ENCODE peak calls at places on chromosome 15, in eight cellular contexts. One of them, this sample, is unnamed.
A peak's percentile ranks its signal among the peaks of the same experiment; 100 is the strongest.

GRCh38 chr15:47908950-47909670 is 191.8 kb downstream of the SEMA6D start:
- DNase-seq in WERI-Rb-1: no peak
- DNase-seq in pancreas: no peak
- DNase-seq in heart right ventricle: no peak
- DNase-seq in right lobe of liver: no peak
- DNase-seq in HFF-Myc: no peak
- DNase-seq in adrenal gland: no peak
- DNase-seq in fibroblast of mammary gland: peak; percentile 37
- DNase-seq in this sample: no peak

GRCh38 chr15:29100486-29101000 is 169.1 kb downstream of the NSMCE3 start:
- DNase-seq in WERI-Rb-1: no peak
- DNase-seq in pancreas: no peak
- DNase-seq in heart right ventricle: no peak
- DNase-seq in right lobe of liver: no peak
- DNase-seq in HFF-Myc: no peak
- DNase-seq in adrenal gland: no peak
- DNase-seq in fibroblast of mammary gland: no peak
- DNase-seq in this sample: no peak

GRCh38 chr15:48273047-48273446 is 58.2 kb upstream of the DUT start:
- DNase-seq in WERI-Rb-1: peak; percentile 35
- DNase-seq in pancreas: no peak
- DNase-seq in heart right ventricle: no peak
- DNase-seq in right lobe of liver: no peak
- DNase-seq in HFF-Myc: no peak
- DNase-seq in adrenal gland: no peak
- DNase-seq in fibroblast of mammary gland: no peak
- DNase-seq in this sample: no peak

GRCh38 chr15:99106417-99107220 is 1.7 kb downstream of the SYNM start:
- DNase-seq in WERI-Rb-1: no peak
- DNase-seq in pancreas: no peak
- DNase-seq in heart right ventricle: peak; percentile 71
- DNase-seq in right lobe of liver: peak; percentile 54
- DNase-seq in HFF-Myc: no peak
- DNase-seq in adrenal gland: no peak
- DNase-seq in fibroblast of mammary gland: peak; percentile 69
- DNase-seq in this sample: peak; percentile 44

GRCh38 chr15:29672446-29672845 is 149.8 kb downstream of the TJP1 start:
- DNase-seq in WERI-Rb-1: no peak
- DNase-seq in pancreas: no peak
- DNase-seq in heart right ventricle: no peak
- DNase-seq in right lobe of liver: no peak
- DNase-seq in HFF-Myc: no peak
- DNase-seq in adrenal gland: no peak
- DNase-seq in fibroblast of mammary gland: no peak
- DNase-seq in this sample: no peak

GRCh38 chr15:63322541-63322940 is 45.1 kb downstream of the APH1B start:
- DNase-seq in WERI-Rb-1: no peak
- DNase-seq in pancreas: peak; percentile 67
- DNase-seq in heart right ventricle: peak; percentile 26
- DNase-seq in right lobe of liver: peak; percentile 53
- DNase-seq in HFF-Myc: no peak
- DNase-seq in adrenal gland: peak; percentile 43
- DNase-seq in fibroblast of mammary gland: peak; percentile 45
- DNase-seq in this sample: peak; percentile 52

GRCh38 chr15:100033140-100033857 is 300.1 kb upstream of the LYSMD4 start:
- DNase-seq in WERI-Rb-1: no peak
- DNase-seq in pancreas: no peak
- DNase-seq in heart right ventricle: peak; percentile 11
- DNase-seq in right lobe of liver: no peak
- DNase-seq in HFF-Myc: no peak
- DNase-seq in adrenal gland: no peak
- DNase-seq in fibroblast of mammary gland: peak; percentile 25
- DNase-seq in this sample: peak; percentile 12

GRCh38 chr15:48800811-48801460 is 9.9 kb downstream of the CEP152 start:
- DNase-seq in WERI-Rb-1: no peak
- DNase-seq in pancreas: no peak
- DNase-seq in heart right ventricle: no peak
- DNase-seq in right lobe of liver: no peak
- DNase-seq in HFF-Myc: no peak
- DNase-seq in adrenal gland: no peak
- DNase-seq in fibroblast of mammary gland: peak; percentile 59
- DNase-seq in this sample: peak; percentile 78

GRCh38 chr15:40040770-40041169 is 1.8 kb upstream of the SRP14 start:
- DNase-seq in WERI-Rb-1: no peak
- DNase-seq in pancreas: no peak
- DNase-seq in heart right ventricle: no peak
- DNase-seq in right lobe of liver: peak; percentile 82
- DNase-seq in HFF-Myc: no peak
- DNase-seq in adrenal gland: no peak
- DNase-seq in fibroblast of mammary gland: no peak
- DNase-seq in this sample: no peak

GRCh38 chr15:40040293-40040635 is 1.3 kb upstream of the SRP14 start:
- DNase-seq in WERI-Rb-1: no peak
- DNase-seq in pancreas: no peak
- DNase-seq in heart right ventricle: no peak
- DNase-seq in right lobe of liver: no peak
- DNase-seq in HFF-Myc: no peak
- DNase-seq in adrenal gland: no peak
- DNase-seq in fibroblast of mammary gland: no peak
- DNase-seq in this sample: no peak

GRCh38 chr15:40042791-40043320 is 3.9 kb upstream of the SRP14 start:
- DNase-seq in WERI-Rb-1: no peak
- DNase-seq in pancreas: no peak
- DNase-seq in heart right ventricle: no peak
- DNase-seq in right lobe of liver: no peak
- DNase-seq in HFF-Myc: no peak
- DNase-seq in adrenal gland: no peak
- DNase-seq in fibroblast of mammary gland: no peak
- DNase-seq in this sample: no peak

GRCh38 chr15:40038267-40038653 is 721 bp downstream of the SRP14 start:
- DNase-seq in WERI-Rb-1: no peak
- DNase-seq in pancreas: no peak
- DNase-seq in heart right ventricle: no peak
- DNase-seq in right lobe of liver: no peak
- DNase-seq in HFF-Myc: no peak
- DNase-seq in adrenal gland: peak; percentile 38
- DNase-seq in fibroblast of mammary gland: peak; percentile 29
- DNase-seq in this sample: peak; percentile 50

DNA sequence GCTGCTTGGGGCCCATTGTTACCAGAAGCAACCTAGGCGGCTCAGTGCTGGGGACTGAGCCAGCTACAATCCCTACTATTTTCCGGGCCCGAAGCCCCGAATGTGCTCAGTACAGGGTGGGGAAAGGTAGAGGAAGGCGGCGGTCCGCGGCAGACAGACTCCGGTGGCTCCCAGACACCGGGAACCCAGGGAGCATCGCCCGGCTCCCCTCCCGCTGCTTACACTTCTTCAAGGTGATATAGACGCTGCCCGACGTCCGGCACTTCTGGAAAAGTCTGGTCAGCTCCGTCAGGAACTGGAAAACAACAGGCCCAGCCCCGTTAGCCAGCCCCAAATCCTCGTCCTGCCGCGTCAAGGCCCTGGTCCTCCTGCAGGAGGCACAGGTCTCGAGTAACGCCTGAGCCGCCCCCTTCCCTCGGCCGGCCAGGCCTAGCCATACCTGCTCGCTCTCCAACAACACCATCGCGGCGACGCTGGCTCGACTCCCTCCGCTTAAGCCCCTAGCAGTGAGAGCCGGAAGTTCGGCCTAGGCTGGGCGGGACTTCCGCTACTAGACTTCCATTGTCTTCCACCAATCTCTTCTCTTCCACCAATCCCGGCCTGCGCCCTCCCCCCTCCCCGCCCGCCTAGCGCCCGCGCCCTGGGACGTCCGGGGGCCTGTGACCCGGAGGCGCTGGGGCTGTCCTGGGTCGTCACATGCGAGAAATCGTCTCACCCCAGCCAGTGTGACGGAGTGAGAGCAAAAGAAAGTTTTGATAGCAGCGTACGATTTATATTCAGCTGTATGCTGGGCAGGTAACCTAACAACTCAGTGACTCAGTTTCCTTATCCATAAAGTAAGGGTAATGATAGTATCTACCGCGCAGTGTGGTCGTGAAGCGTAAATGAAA is at the start of gene SRP14:
- DNase-seq in WERI-Rb-1: peak; percentile 96
- DNase-seq in pancreas: peak; percentile 86
- DNase-seq in heart right ventricle: peak; percentile 96
- DNase-seq in right lobe of liver: peak; percentile 95
- DNase-seq in HFF-Myc: peak; percentile 75
- DNase-seq in adrenal gland: peak; percentile 95
- DNase-seq in fibroblast of mammary gland: peak; percentile 90
- DNase-seq in this sample: peak; percentile 93
- TF ChIP-seq CTCF in WERI-Rb-1: no peak
- TF ChIP-seq CTCF in pancreas: no peak
- TF ChIP-seq CTCF in heart right ventricle: no peak
- TF ChIP-seq CTCF in right lobe of liver: peak; percentile 4
- TF ChIP-seq CTCF in HFF-Myc: no peak
- TF ChIP-seq CTCF in adrenal gland: no peak
- TF ChIP-seq CTCF in fibroblast of mammary gland: no peak
- TF ChIP-seq CTCF in this sample: no peak

DNA sequence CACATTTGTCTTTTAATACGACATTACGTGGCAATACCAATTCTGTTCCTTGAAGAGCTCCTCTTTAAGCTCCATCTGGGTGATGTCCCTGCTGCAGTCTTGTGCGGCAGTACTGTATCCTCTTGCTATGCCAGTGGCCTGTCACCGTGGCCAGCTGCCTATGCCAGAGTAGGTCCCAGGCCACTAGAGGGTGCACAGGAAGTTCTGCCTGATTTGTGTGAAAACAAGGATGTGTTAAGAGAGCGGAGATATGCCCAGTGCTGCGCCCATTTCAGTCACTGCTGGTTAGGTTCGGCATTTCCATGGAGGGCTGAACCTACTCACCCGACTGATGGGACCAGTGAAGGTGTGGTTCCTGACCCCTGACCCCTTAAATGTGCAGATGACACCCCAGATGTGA is 25.2 kb downstream of the NIPA1 start:
- DNase-seq in WERI-Rb-1: peak; percentile 44
- DNase-seq in pancreas: peak; percentile 69
- DNase-seq in heart right ventricle: no peak
- DNase-seq in right lobe of liver: peak; percentile 51
- DNase-seq in HFF-Myc: no peak
- DNase-seq in adrenal gland: peak; percentile 82
- DNase-seq in fibroblast of mammary gland: no peak
- DNase-seq in this sample: peak; percentile 21
- TF ChIP-seq CTCF in WERI-Rb-1: peak; percentile 39
- TF ChIP-seq CTCF in pancreas: no peak
- TF ChIP-seq CTCF in heart right ventricle: no peak
- TF ChIP-seq CTCF in right lobe of liver: peak; percentile 50
- TF ChIP-seq CTCF in HFF-Myc: peak; percentile 44
- TF ChIP-seq CTCF in adrenal gland: peak; percentile 12
- TF ChIP-seq CTCF in fibroblast of mammary gland: peak; percentile 16
- TF ChIP-seq CTCF in this sample: peak; percentile 28

GRCh38 chr15:51724673-51725072 is 12.8 kb downstream of the LYSMD2 start:
- DNase-seq in WERI-Rb-1: no peak
- DNase-seq in pancreas: no peak
- DNase-seq in heart right ventricle: no peak
- DNase-seq in right lobe of liver: no peak
- DNase-seq in HFF-Myc: no peak
- DNase-seq in adrenal gland: no peak
- DNase-seq in fibroblast of mammary gland: no peak
- DNase-seq in this sample: no peak

GRCh38 chr15:51724199-51724598 is 13.3 kb downstream of the LYSMD2 start:
- DNase-seq in WERI-Rb-1: no peak
- DNase-seq in pancreas: no peak
- DNase-seq in heart right ventricle: no peak
- DNase-seq in right lobe of liver: no peak
- DNase-seq in HFF-Myc: no peak
- DNase-seq in adrenal gland: no peak
- DNase-seq in fibroblast of mammary gland: no peak
- DNase-seq in this sample: no peak

GRCh38 chr15:51726302-51727073 is 11.0 kb downstream of the LYSMD2 start:
- DNase-seq in WERI-Rb-1: no peak
- DNase-seq in pancreas: no peak
- DNase-seq in heart right ventricle: peak; percentile 71
- DNase-seq in right lobe of liver: no peak
- DNase-seq in HFF-Myc: peak; percentile 35
- DNase-seq in adrenal gland: peak; percentile 67
- DNase-seq in fibroblast of mammary gland: peak; percentile 91
- DNase-seq in this sample: peak; percentile 91

GRCh38 chr15:51731549-51732267 is 5.7 kb downstream of the LYSMD2 start:
- DNase-seq in WERI-Rb-1: no peak
- DNase-seq in pancreas: no peak
- DNase-seq in heart right ventricle: peak; percentile 57
- DNase-seq in right lobe of liver: no peak
- DNase-seq in HFF-Myc: no peak
- DNase-seq in adrenal gland: no peak
- DNase-seq in fibroblast of mammary gland: peak; percentile 71
- DNase-seq in this sample: peak; percentile 80

DNA sequence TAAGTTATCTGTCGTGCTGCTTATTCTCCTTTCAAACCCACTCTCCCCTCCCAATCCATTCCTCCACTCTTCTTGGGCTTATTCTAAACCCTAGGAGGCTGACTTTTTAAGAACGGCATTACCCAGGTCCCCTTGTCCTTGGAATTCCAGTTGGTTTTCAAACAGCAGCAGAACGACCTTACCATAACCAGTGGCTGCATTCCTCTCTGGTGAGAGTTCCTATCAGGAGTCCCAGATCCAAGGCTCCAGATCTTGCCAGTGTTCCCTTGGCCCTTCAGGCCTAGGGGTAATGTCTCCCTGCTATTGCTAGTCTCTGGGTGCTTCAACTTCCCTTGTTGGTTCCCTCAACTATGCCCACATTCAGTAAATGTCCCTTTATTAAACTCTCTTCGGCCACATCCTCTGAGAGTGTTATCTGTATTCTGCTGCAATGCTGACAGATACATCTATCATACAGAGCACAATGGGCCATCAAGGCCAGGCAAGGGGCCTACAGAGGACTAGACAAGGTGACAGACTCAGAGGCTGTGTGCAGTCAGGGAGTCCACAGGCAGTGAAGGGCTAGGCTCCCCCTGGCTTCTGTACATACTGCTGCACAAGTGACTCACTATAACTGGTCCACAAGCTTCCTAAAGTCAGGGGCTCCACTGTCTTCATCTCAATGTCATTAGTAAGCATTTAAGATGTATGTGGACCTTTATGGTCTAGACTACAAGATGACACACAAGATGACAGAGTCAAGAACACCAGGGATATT is 10.1 kb downstream of the LYSMD2 start:
- DNase-seq in WERI-Rb-1: no peak
- DNase-seq in pancreas: no peak
- DNase-seq in heart right ventricle: no peak
- DNase-seq in right lobe of liver: no peak
- DNase-seq in HFF-Myc: no peak
- DNase-seq in adrenal gland: peak; percentile 32
- DNase-seq in fibroblast of mammary gland: peak; percentile 51
- DNase-seq in this sample: peak; percentile 41
- TF ChIP-seq CTCF in WERI-Rb-1: no peak
- TF ChIP-seq CTCF in pancreas: no peak
- TF ChIP-seq CTCF in heart right ventricle: no peak
- TF ChIP-seq CTCF in right lobe of liver: no peak
- TF ChIP-seq CTCF in HFF-Myc: peak; percentile 17
- TF ChIP-seq CTCF in adrenal gland: no peak
- TF ChIP-seq CTCF in fibroblast of mammary gland: peak; percentile 50
- TF ChIP-seq CTCF in this sample: peak; percentile 41

GRCh38 chr15:78315686-78316085 is 16.3 kb upstream of the SKIC8 start:
- DNase-seq in WERI-Rb-1: peak; percentile 84
- DNase-seq in pancreas: no peak
- DNase-seq in heart right ventricle: no peak
- DNase-seq in right lobe of liver: no peak
- DNase-seq in HFF-Myc: no peak
- DNase-seq in adrenal gland: no peak
- DNase-seq in fibroblast of mammary gland: no peak
- DNase-seq in this sample: no peak

GRCh38 chr15:78319588-78319987 is 20.2 kb upstream of the SKIC8 start:
- DNase-seq in WERI-Rb-1: no peak
- DNase-seq in pancreas: no peak
- DNase-seq in heart right ventricle: no peak
- DNase-seq in right lobe of liver: no peak
- DNase-seq in HFF-Myc: no peak
- DNase-seq in adrenal gland: no peak
- DNase-seq in fibroblast of mammary gland: no peak
- DNase-seq in this sample: no peak

GRCh38 chr15:78320173-78320572 is 20.0 kb upstream of the CRABP1 start:
- DNase-seq in WERI-Rb-1: no peak
- DNase-seq in pancreas: no peak
- DNase-seq in heart right ventricle: no peak
- DNase-seq in right lobe of liver: no peak
- DNase-seq in HFF-Myc: no peak
- DNase-seq in adrenal gland: no peak
- DNase-seq in fibroblast of mammary gland: no peak
- DNase-seq in this sample: no peak

GRCh38 chr15:78316211-78317077 is 17.0 kb upstream of the SKIC8 start:
- DNase-seq in WERI-Rb-1: peak; percentile 44
- DNase-seq in pancreas: no peak
- DNase-seq in heart right ventricle: no peak
- DNase-seq in right lobe of liver: no peak
- DNase-seq in HFF-Myc: no peak
- DNase-seq in adrenal gland: no peak
- DNase-seq in fibroblast of mammary gland: no peak
- DNase-seq in this sample: no peak

GRCh38 chr15:78317145-78317836 is 17.9 kb upstream of the SKIC8 start:
- DNase-seq in WERI-Rb-1: peak; percentile 51
- DNase-seq in pancreas: no peak
- DNase-seq in heart right ventricle: no peak
- DNase-seq in right lobe of liver: no peak
- DNase-seq in HFF-Myc: no peak
- DNase-seq in adrenal gland: no peak
- DNase-seq in fibroblast of mammary gland: peak; percentile 17
- DNase-seq in this sample: peak; percentile 14
- TF ChIP-seq CTCF in WERI-Rb-1: peak; percentile 63
- TF ChIP-seq CTCF in pancreas: no peak
- TF ChIP-seq CTCF in heart right ventricle: no peak
- TF ChIP-seq CTCF in right lobe of liver: peak; percentile 14
- TF ChIP-seq CTCF in HFF-Myc: no peak
- TF ChIP-seq CTCF in adrenal gland: no peak
- TF ChIP-seq CTCF in fibroblast of mammary gland: no peak
- TF ChIP-seq CTCF in this sample: peak; percentile 23